ENCODE peak calls at places on chromosomes 12 and 14, in five cellular contexts. X is epithelial cell of proximal tubule, Y is Panc1, Q is D341Med, D is iPS-NIHi11. M is an unnamed sample.

GRCh38 chr12:121536058-121536928 is 44.5 kb downstream of the KDM2B start:
- DNase-seq in Q (peak; percentile 58), Y (no peak), D (peak; percentile 93), X (no peak), M (peak; percentile 76)

GRCh38 chr14:94569381-94570001 is 8.2 kb downstream of the SERPINA4 start:
- DNase-seq in Q (no peak), Y (no peak), X (no peak), D (no peak), M (no peak)

GRCh38 chr14:96592591-96593388 is 90.6 kb downstream of the PAPOLA start:
- DNase-seq in X (no peak), Q (no peak), Y (no peak), D (peak; percentile 94), M (peak; percentile 11)

GRCh38 chr12:128986957-128987356 is 133.7 kb downstream of the GLT1D1 start:
- DNase-seq in D (no peak), Q (no peak), Y (no peak), X (no peak), M (no peak)

GRCh38 chr14:48127674-48128073 is 452.3 kb upstream of the MDGA2 start:
- DNase-seq in Q (no peak), Y (no peak), X (no peak), D (no peak), M (no peak)

GRCh38 chr14:100692859-100693558 is 33.7 kb upstream of the DLK1 start:
- DNase-seq in D (no peak), Y (peak; percentile 78), X (peak; percentile 33), Q (no peak), M (no peak)

GRCh38 chr14:101552786-101553231 is 8.5 kb upstream of the DIO3 start:
- DNase-seq in D (no peak), X (no peak), Q (no peak), Y (no peak), M (no peak)

GRCh38 chr14:102893452-102893851 is 29.0 kb upstream of the AMN start:
- DNase-seq in Q (no peak), D (no peak), Y (no peak), X (no peak), M (peak; percentile 64)

GRCh38 chr12:93361159-93361919 is 16.4 kb upstream of the NUDT4 start:
- DNase-seq in D (no peak), X (peak; percentile 84), Q (peak; percentile 17), Y (no peak), M (no peak)

GRCh38 chr12:28027947-28028724 is 55.6 kb upstream of the PTHLH start:
- DNase-seq in X (no peak), Y (no peak), Q (no peak), D (no peak), M (no peak)

GRCh38 chr12:117105902-117106301 is 6.7 kb upstream of the TESC start:
- DNase-seq in X (no peak), D (no peak), Q (no peak), Y (no peak), M (no peak)

GRCh38 chr12:42776396-42776795 is 186.8 kb upstream of the PRICKLE1 start:
- DNase-seq in D (no peak), Q (no peak), Y (no peak), X (no peak), M (no peak)

GRCh38 chr12:65123435-65124063 is 2.4 kb upstream of the WIF1 start:
- DNase-seq in D (no peak), Y (no peak), X (no peak), Q (peak; percentile 41), M (peak; percentile 33)

GRCh38 chr12:103800252-103800771 is 40.7 kb downstream of the NT5DC3 start:
- DNase-seq in Y (no peak), Q (no peak), D (no peak), X (peak; percentile 27), M (peak; percentile 78)

GRCh38 chr14:71507681-71508080 is 424.5 kb upstream of the RGS6 start:
- DNase-seq in X (no peak), Y (no peak), Q (no peak), D (no peak), M (no peak)

GRCh38 chr14:67370830-67371229 is 10.7 kb downstream of the EIF2S1 start:
- DNase-seq in Y (no peak), X (no peak), D (no peak), Q (no peak), M (no peak)

GRCh38 chr14:53411110-53411509 is 258.0 kb upstream of the DDHD1 start:
- DNase-seq in X (no peak), D (no peak), Q (no peak), Y (no peak), M (no peak)

M was measured in pons.